ENCODE peak calls at places on chromosomes 4 and X, in six cellular contexts. V, E, U, P, I and K are unnamed samples.
A peak's percentile ranks its signal among the peaks of the same experiment; 100 is the strongest.

GRCh38 chr4:145656156-145656555 is 23.8 kb upstream of the C4orf51 start:
- DNase-seq in V (no peak), I (no peak), E (no peak), U (no peak), P (no peak), K (no peak)

GRCh38 chrX:153910446-153910845 is 6.0 kb downstream of the AVPR2 start:
- DNase-seq in E (no peak), V (no peak), P (no peak), I (no peak), U (no peak), K (no peak)

GRCh38 chr4:77153016-77153415 is 4.0 kb upstream of the CCNG2 start:
- DNase-seq in U (no peak), V (no peak), I (no peak), E (no peak), P (no peak), K (no peak)

GRCh38 chrX:85897376-85898110 is 149.8 kb downstream of the CHM start:
- DNase-seq in V (no peak), E (no peak), U (no peak), P (no peak), I (no peak), K (no peak)

GRCh38 chr4:99816611-99817309 is at the start of gene DAPP1:
- DNase-seq in U (peak; percentile 69), I (no peak), E (no peak), V (peak; percentile 10), P (peak; percentile 73), K (no peak)

GRCh38 chr4:48491514-48492176 is 1.6 kb downstream of the ZAR1 start:
- DNase-seq in P (no peak), I (no peak), E (no peak), V (no peak), U (no peak), K (no peak)

GRCh38 chr4:73853246-73853704 is at the start of gene PF4V1:
- DNase-seq in U (no peak), P (no peak), V (no peak), I (peak; percentile 50), E (no peak), K (no peak)

GRCh38 chr4:26015133-26015651 is 101.2 kb downstream of the SMIM20 start:
- DNase-seq in U (no peak), E (peak; percentile 85), I (peak; percentile 88), V (no peak), P (peak; percentile 78), K (no peak)

GRCh38 chr4:185592845-185593488 is 57.7 kb upstream of the PDLIM3 start:
- DNase-seq in I (peak; percentile 61), P (no peak), U (no peak), E (no peak), V (no peak), K (no peak)

GRCh38 chr4:11782859-11783258 is 354.2 kb upstream of the HS3ST1 start:
- DNase-seq in P (no peak), I (no peak), E (no peak), V (no peak), U (no peak), K (no peak)

GRCh38 chr4:148007303-148007702 is 275.4 kb downstream of the ARHGAP10 start:
- DNase-seq in U (no peak), I (peak; percentile 94), P (no peak), E (no peak), V (peak; percentile 83), K (no peak)

GRCh38 chrX:12891167-12891566 is 15.3 kb upstream of the TLR8 start:
- DNase-seq in V (no peak), I (no peak), P (no peak), E (no peak), U (no peak), K (no peak)
- H3K4me3 ChIP-seq in V (no peak overlapping the region), I (no peak overlapping the region), P (no peak overlapping the region), E (no peak overlapping the region), U (no peak overlapping the region), K (no peak overlapping the region)

DNA sequence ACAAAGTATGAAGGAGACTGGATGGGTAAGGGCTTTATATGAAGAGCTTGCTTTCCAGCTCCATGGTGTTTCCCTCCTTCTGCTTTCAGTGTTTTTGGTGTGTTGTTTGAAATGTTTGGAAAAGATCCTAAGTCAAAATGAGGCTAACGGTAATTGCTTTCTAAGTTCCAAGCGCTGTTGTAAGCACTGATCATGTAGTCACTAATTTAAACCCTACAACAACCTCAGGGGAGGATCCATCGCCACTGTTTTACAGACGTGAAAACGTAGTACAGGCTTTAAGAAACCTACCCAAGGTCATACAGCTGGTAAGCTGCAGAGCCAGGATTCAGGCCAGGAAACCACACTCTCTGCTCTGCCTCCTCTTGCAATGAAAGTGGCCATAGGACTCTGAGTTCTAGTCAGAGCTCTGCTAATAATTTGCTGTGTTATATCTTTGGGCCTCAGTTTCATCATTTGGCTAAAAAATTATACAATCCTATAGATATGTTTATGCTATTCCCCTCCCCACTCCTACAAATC is 102.9 kb upstream of the PGRMC2 start:
- DNase-seq in E (no peak), I (no peak), V (no peak), U (no peak), P (no peak), K (no peak)
- H3K27ac ChIP-seq in E (no peak overlapping the region), I (no peak overlapping the region), V (peak overlapping the region; percentile 12), U (no peak overlapping the region), P (no peak overlapping the region), K (no peak overlapping the region)

GRCh38 chr4:183478123-183478522 is 26.7 kb upstream of the ING2 start:
- DNase-seq in E (no peak), U (no peak), P (no peak), V (no peak), I (peak; percentile 21), K (no peak)
- H3K4me3 ChIP-seq in E (no peak overlapping the region), U (no peak overlapping the region), P (no peak overlapping the region), V (no peak overlapping the region), I (no peak overlapping the region), K (no peak overlapping the region)

GRCh38 chrX:51759055-51759454 is 15.8 kb downstream of the GSPT2 start:
- DNase-seq in I (no peak), E (no peak), U (no peak), P (no peak), V (no peak), K (no peak)

GRCh38 chrX:51766546-51766945 is 23.3 kb downstream of the GSPT2 start:
- DNase-seq in E (no peak), P (no peak), I (no peak), U (no peak), V (no peak), K (no peak)

GRCh38 chrX:51760657-51761056 is 17.4 kb downstream of the GSPT2 start:
- DNase-seq in I (peak; percentile 32), U (no peak), P (no peak), E (no peak), V (no peak), K (no peak)
- H3K27ac ChIP-seq in I (no peak overlapping the region), U (no peak overlapping the region), P (no peak overlapping the region), E (no peak overlapping the region), V (no peak overlapping the region), K (no peak overlapping the region)

DNA sequence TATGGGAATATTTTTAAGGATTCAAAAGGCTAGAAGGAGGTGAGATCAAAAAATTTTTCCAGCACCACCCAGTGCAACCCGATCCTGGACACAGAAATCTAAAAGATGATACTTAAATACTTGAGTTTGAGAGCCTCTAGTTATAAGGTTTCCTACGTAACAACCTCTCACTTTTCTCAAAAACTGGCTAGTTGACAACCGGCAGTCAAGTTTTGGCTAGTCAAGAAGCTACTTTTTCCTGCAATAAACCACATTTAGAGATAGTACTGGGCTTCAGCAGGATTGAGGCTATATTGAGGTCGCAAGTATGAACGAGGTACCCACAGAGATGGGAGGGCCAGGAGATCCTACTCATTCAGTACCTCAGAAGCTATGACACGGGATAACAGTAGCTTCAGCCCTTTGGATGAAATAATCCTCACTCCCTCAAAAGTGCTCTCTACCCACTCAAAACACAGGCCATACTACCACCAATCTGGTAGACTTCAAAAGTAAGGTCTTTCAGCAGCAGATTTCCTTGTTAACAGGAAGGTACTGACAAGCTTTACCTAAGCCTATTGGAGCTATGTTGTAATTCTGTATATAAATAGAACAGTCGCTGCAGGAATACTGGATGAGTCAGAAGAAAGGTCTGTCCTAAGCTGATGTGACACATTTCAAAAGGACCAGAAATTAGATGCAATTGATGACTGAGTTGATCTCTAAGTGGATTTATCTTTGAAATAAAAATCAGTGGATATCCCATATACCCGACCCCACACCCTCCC is 1.5 kb upstream of the TSPAN5 start:
- DNase-seq in U (no peak), V (no peak), P (no peak), I (peak; percentile 41), E (no peak), K (no peak)
- H3K4me3 ChIP-seq in U (no peak overlapping the region), V (no peak overlapping the region), P (peak overlapping the region; percentile 89), I (no peak overlapping the region), E (no peak overlapping the region), K (no peak overlapping the region)

GRCh38 chrX:103585421-103586313 is at the start of gene TCEAL4:
- DNase-seq in E (peak; percentile 77), P (peak; percentile 73), V (peak; percentile 27), U (no peak), I (peak; percentile 63), K (no peak)
- H3K27ac ChIP-seq in E (peak within 1 kb of the TSS; percentile 96), P (peak within 1 kb of the TSS; percentile 86), V (peak within 1 kb of the TSS; percentile 79), U (peak within 1 kb of the TSS; percentile 11), I (peak within 1 kb of the TSS; percentile 50), K (no peak within 1 kb of the TSS)